ENCODE peak calls at places on chromosomes 16 and 17, in four cellular contexts. G is EH; C is CD8-positive, alpha-beta memory T cell; X is left lung. J is an unnamed sample.

GRCh38 chr16:31713945-31714898 is 159.4 kb upstream of the ZNF267 start:
- DNase-seq in C (no peak), G (no peak), X (no peak), J (no peak)

GRCh38 chr17:16286947-16287562 is 66.2 kb downstream of the CENPV start:
- DNase-seq in C (no peak), G (no peak), X (no peak), J (peak)

GRCh38 chr16:1035066-1035415 is 37.5 kb upstream of the SSTR5 start:
- DNase-seq in X (no peak), C (no peak), G (no peak), J (no peak)

GRCh38 chr17:647340-648197 is 67.1 kb downstream of the VPS53 start:
- DNase-seq in X (no peak), C (no peak), G (no peak), J (no peak)

GRCh38 chr16:11128211-11129123 is 127.5 kb downstream of the SOCS1 start:
- DNase-seq in X (no peak), G (peak), C (no peak), J (peak)

GRCh38 chr17:79826210-79826680 is 13.0 kb downstream of the CBX4 start:
- DNase-seq in C (no peak), G (no peak), X (peak), J (peak)

GRCh38 chr16:26729917-26730541 is 336.7 kb upstream of the C16orf82 start:
- DNase-seq in C (no peak), G (no peak), X (no peak), J (no peak)

GRCh38 chr16:12228607-12229499 is 252.3 kb downstream of the SNX29 start:
- DNase-seq in G (peak), C (no peak), X (no peak), J (peak)

GRCh38 chr16:66948034-66948821 is 12.8 kb upstream of the CES3 start:
- DNase-seq in G (peak), X (no peak), C (no peak), J (no peak)